ENCODE peak calls at places on chromosomes 3 and 15, in six cellular contexts. One of them, this sample, is unnamed.
A peak's percentile ranks its signal among the peaks of the same experiment; 100 is the strongest.

GRCh38 chr15:60590935-60591490 is 112.1 kb upstream of the ICE2 start:
- DNase-seq in activated T-helper 1 cell treated with anti-CD3 and anti-CD28 coated beads, Interleukin-2, amount 50 U/mL, for 16 hours: peak; percentile 16
- DNase-seq in HT-29: peak; percentile 33
- DNase-seq in A549: peak; percentile 34
- DNase-seq in hippocampal formation: no peak
- DNase-seq in globus pallidus: peak; percentile 31
- DNase-seq in this sample: peak; percentile 62

GRCh38 chr3:5005367-5005766 is 26.1 kb downstream of the BHLHE40 start:
- DNase-seq in HT-29: no peak
- DNase-seq in hippocampal formation: no peak
- DNase-seq in A549: no peak
- DNase-seq in activated T-helper 1 cell treated with anti-CD3 and anti-CD28 coated beads, Interleukin-2, amount 50 U/mL, for 16 hours: no peak
- DNase-seq in globus pallidus: no peak
- DNase-seq in this sample: no peak

GRCh38 chr3:42473083-42473932 is 29.1 kb upstream of the VIPR1 start:
- DNase-seq in globus pallidus: no peak
- DNase-seq in HT-29: peak; percentile 82
- DNase-seq in hippocampal formation: no peak
- DNase-seq in A549: no peak
- DNase-seq in activated T-helper 1 cell treated with anti-CD3 and anti-CD28 coated beads, Interleukin-2, amount 50 U/mL, for 16 hours: no peak
- DNase-seq in this sample: no peak

GRCh38 chr15:77069521-77070121 is 1.3 kb downstream of the TSPAN3 start:
- DNase-seq in HT-29: peak; percentile 93
- DNase-seq in hippocampal formation: no peak
- DNase-seq in activated T-helper 1 cell treated with anti-CD3 and anti-CD28 coated beads, Interleukin-2, amount 50 U/mL, for 16 hours: no peak
- DNase-seq in A549: no peak
- DNase-seq in globus pallidus: no peak
- DNase-seq in this sample: no peak

GRCh38 chr15:26158176-26158575 is 295.0 kb upstream of the ATP10A start:
- DNase-seq in activated T-helper 1 cell treated with anti-CD3 and anti-CD28 coated beads, Interleukin-2, amount 50 U/mL, for 16 hours: no peak
- DNase-seq in HT-29: no peak
- DNase-seq in hippocampal formation: no peak
- DNase-seq in globus pallidus: no peak
- DNase-seq in A549: no peak
- DNase-seq in this sample: no peak

GRCh38 chr3:13148561-13149330 is 75.5 kb upstream of the IQSEC1 start:
- DNase-seq in hippocampal formation: no peak
- DNase-seq in A549: no peak
- DNase-seq in activated T-helper 1 cell treated with anti-CD3 and anti-CD28 coated beads, Interleukin-2, amount 50 U/mL, for 16 hours: no peak
- DNase-seq in globus pallidus: no peak
- DNase-seq in HT-29: no peak
- DNase-seq in this sample: no peak

GRCh38 chr15:69760263-69760855 is 307.7 kb downstream of the RPLP1 start:
- DNase-seq in HT-29: no peak
- DNase-seq in activated T-helper 1 cell treated with anti-CD3 and anti-CD28 coated beads, Interleukin-2, amount 50 U/mL, for 16 hours: no peak
- DNase-seq in globus pallidus: no peak
- DNase-seq in A549: no peak
- DNase-seq in hippocampal formation: no peak
- DNase-seq in this sample: no peak

GRCh38 chr3:123344941-123345594 is 103.8 kb downstream of the ADCY5 start:
- DNase-seq in hippocampal formation: no peak
- DNase-seq in activated T-helper 1 cell treated with anti-CD3 and anti-CD28 coated beads, Interleukin-2, amount 50 U/mL, for 16 hours: no peak
- DNase-seq in A549: no peak
- DNase-seq in globus pallidus: no peak
- DNase-seq in HT-29: no peak
- DNase-seq in this sample: no peak

GRCh38 chr3:5021571-5022092 is 42.4 kb downstream of the BHLHE40 start:
- DNase-seq in A549: peak; percentile 76
- DNase-seq in HT-29: no peak
- DNase-seq in hippocampal formation: no peak
- DNase-seq in globus pallidus: no peak
- DNase-seq in activated T-helper 1 cell treated with anti-CD3 and anti-CD28 coated beads, Interleukin-2, amount 50 U/mL, for 16 hours: no peak
- DNase-seq in this sample: no peak

GRCh38 chr15:82709081-82709420 is 624 bp downstream of the AP3B2 start:
- DNase-seq in A549: no peak
- DNase-seq in globus pallidus: no peak
- DNase-seq in hippocampal formation: no peak
- DNase-seq in activated T-helper 1 cell treated with anti-CD3 and anti-CD28 coated beads, Interleukin-2, amount 50 U/mL, for 16 hours: no peak
- DNase-seq in HT-29: no peak
- DNase-seq in this sample: no peak

GRCh38 chr3:94423566-94423965 is 360.7 kb downstream of the NSUN3 start:
- DNase-seq in HT-29: no peak
- DNase-seq in hippocampal formation: no peak
- DNase-seq in activated T-helper 1 cell treated with anti-CD3 and anti-CD28 coated beads, Interleukin-2, amount 50 U/mL, for 16 hours: no peak
- DNase-seq in globus pallidus: no peak
- DNase-seq in A549: no peak
- DNase-seq in this sample: no peak

GRCh38 chr3:171054921-171055320 is 28.4 kb upstream of the SLC2A2 start:
- DNase-seq in activated T-helper 1 cell treated with anti-CD3 and anti-CD28 coated beads, Interleukin-2, amount 50 U/mL, for 16 hours: no peak
- DNase-seq in hippocampal formation: no peak
- DNase-seq in HT-29: no peak
- DNase-seq in A549: no peak
- DNase-seq in globus pallidus: no peak
- DNase-seq in this sample: no peak

GRCh38 chr3:32606277-32606676 is 35.6 kb upstream of the DYNC1LI1 start:
- DNase-seq in hippocampal formation: no peak
- DNase-seq in activated T-helper 1 cell treated with anti-CD3 and anti-CD28 coated beads, Interleukin-2, amount 50 U/mL, for 16 hours: no peak
- DNase-seq in globus pallidus: no peak
- DNase-seq in A549: no peak
- DNase-seq in HT-29: no peak
- DNase-seq in this sample: no peak

GRCh38 chr3:191783039-191783438 is 322.1 kb downstream of the PYDC2 start:
- DNase-seq in globus pallidus: no peak
- DNase-seq in A549: no peak
- DNase-seq in HT-29: no peak
- DNase-seq in activated T-helper 1 cell treated with anti-CD3 and anti-CD28 coated beads, Interleukin-2, amount 50 U/mL, for 16 hours: no peak
- DNase-seq in hippocampal formation: no peak
- DNase-seq in this sample: no peak

GRCh38 chr15:76866008-76866407 is 39.1 kb downstream of the SCAPER start:
- DNase-seq in globus pallidus: no peak
- DNase-seq in activated T-helper 1 cell treated with anti-CD3 and anti-CD28 coated beads, Interleukin-2, amount 50 U/mL, for 16 hours: no peak
- DNase-seq in HT-29: no peak
- DNase-seq in A549: no peak
- DNase-seq in hippocampal formation: no peak
- DNase-seq in this sample: peak; percentile 27

GRCh38 chr3:53255360-53255774 is 455 bp downstream of the TKT start:
- DNase-seq in globus pallidus: peak; percentile 40
- DNase-seq in A549: no peak
- DNase-seq in HT-29: no peak
- DNase-seq in activated T-helper 1 cell treated with anti-CD3 and anti-CD28 coated beads, Interleukin-2, amount 50 U/mL, for 16 hours: no peak
- DNase-seq in hippocampal formation: peak; percentile 33
- DNase-seq in this sample: no peak

GRCh38 chr3:177624523-177625495 is 427.5 kb upstream of the TBL1XR1 start:
- DNase-seq in activated T-helper 1 cell treated with anti-CD3 and anti-CD28 coated beads, Interleukin-2, amount 50 U/mL, for 16 hours: no peak
- DNase-seq in globus pallidus: no peak
- DNase-seq in A549: no peak
- DNase-seq in hippocampal formation: no peak
- DNase-seq in HT-29: peak; percentile 81
- DNase-seq in this sample: no peak

GRCh38 chr3:138440137-138440536 is 5.7 kb downstream of the ESYT3 start:
- DNase-seq in activated T-helper 1 cell treated with anti-CD3 and anti-CD28 coated beads, Interleukin-2, amount 50 U/mL, for 16 hours: no peak
- DNase-seq in globus pallidus: no peak
- DNase-seq in hippocampal formation: no peak
- DNase-seq in HT-29: no peak
- DNase-seq in A549: no peak
- DNase-seq in this sample: no peak

GRCh38 chr3:58585994-58586393 is 8.8 kb upstream of the FAM107A start:
- DNase-seq in A549: no peak
- DNase-seq in HT-29: no peak
- DNase-seq in hippocampal formation: no peak
- DNase-seq in globus pallidus: no peak
- DNase-seq in activated T-helper 1 cell treated with anti-CD3 and anti-CD28 coated beads, Interleukin-2, amount 50 U/mL, for 16 hours: no peak
- DNase-seq in this sample: no peak

GRCh38 chr15:28967071-28967470 is 81.3 kb downstream of the APBA2 start:
- DNase-seq in A549: no peak
- DNase-seq in hippocampal formation: no peak
- DNase-seq in activated T-helper 1 cell treated with anti-CD3 and anti-CD28 coated beads, Interleukin-2, amount 50 U/mL, for 16 hours: no peak
- DNase-seq in globus pallidus: no peak
- DNase-seq in HT-29: no peak
- DNase-seq in this sample: no peak

GRCh38 chr15:36254446-36254845 is 325.0 kb upstream of the CDIN1 start:
- DNase-seq in activated T-helper 1 cell treated with anti-CD3 and anti-CD28 coated beads, Interleukin-2, amount 50 U/mL, for 16 hours: no peak
- DNase-seq in A549: no peak
- DNase-seq in HT-29: no peak
- DNase-seq in globus pallidus: no peak
- DNase-seq in hippocampal formation: no peak
- DNase-seq in this sample: no peak

GRCh38 chr3:13141991-13142412 is 68.8 kb upstream of the IQSEC1 start:
- DNase-seq in A549: no peak
- DNase-seq in activated T-helper 1 cell treated with anti-CD3 and anti-CD28 coated beads, Interleukin-2, amount 50 U/mL, for 16 hours: no peak
- DNase-seq in hippocampal formation: no peak
- DNase-seq in HT-29: peak; percentile 17
- DNase-seq in globus pallidus: no peak
- DNase-seq in this sample: no peak

GRCh38 chr15:77060560-77060959 is 10.3 kb downstream of the TSPAN3 start:
- DNase-seq in globus pallidus: peak; percentile 51
- DNase-seq in A549: no peak
- DNase-seq in activated T-helper 1 cell treated with anti-CD3 and anti-CD28 coated beads, Interleukin-2, amount 50 U/mL, for 16 hours: no peak
- DNase-seq in hippocampal formation: peak; percentile 80
- DNase-seq in HT-29: no peak
- DNase-seq in this sample: no peak

GRCh38 chr15:33534642-33535041 is 223.9 kb downstream of the RYR3 start:
- DNase-seq in A549: no peak
- DNase-seq in HT-29: no peak
- DNase-seq in activated T-helper 1 cell treated with anti-CD3 and anti-CD28 coated beads, Interleukin-2, amount 50 U/mL, for 16 hours: no peak
- DNase-seq in hippocampal formation: no peak
- DNase-seq in globus pallidus: no peak
- DNase-seq in this sample: no peak

GRCh38 chr3:105752791-105753415 is 115.9 kb downstream of the CBLB start:
- DNase-seq in globus pallidus: no peak
- DNase-seq in A549: no peak
- DNase-seq in HT-29: no peak
- DNase-seq in hippocampal formation: no peak
- DNase-seq in activated T-helper 1 cell treated with anti-CD3 and anti-CD28 coated beads, Interleukin-2, amount 50 U/mL, for 16 hours: no peak
- DNase-seq in this sample: no peak

GRCh38 chr3:184149123-184149522 is 6.1 kb upstream of the DVL3 start:
- DNase-seq in globus pallidus: no peak
- DNase-seq in hippocampal formation: no peak
- DNase-seq in activated T-helper 1 cell treated with anti-CD3 and anti-CD28 coated beads, Interleukin-2, amount 50 U/mL, for 16 hours: no peak
- DNase-seq in A549: no peak
- DNase-seq in HT-29: no peak
- DNase-seq in this sample: no peak

GRCh38 chr3:172751188-172751571 is 654 bp downstream of the ECT2 start:
- DNase-seq in A549: no peak
- DNase-seq in globus pallidus: no peak
- DNase-seq in activated T-helper 1 cell treated with anti-CD3 and anti-CD28 coated beads, Interleukin-2, amount 50 U/mL, for 16 hours: no peak
- DNase-seq in HT-29: peak; percentile 72
- DNase-seq in hippocampal formation: no peak
- DNase-seq in this sample: no peak

This sample was measured in psoas muscle.